ENCODE peak calls at places on chromosomes 11 and 22, in eight cellular contexts. D is IMR-90, A is sigmoid colon, Y is suprapubic skin, I is heart left ventricle, Z is HCT116, B is A549, U is transverse colon. J is an unnamed sample. For H3K4me1, the result is how much of the 10 kb centered on the place peaks cover.

GRCh38 chr22:39253427-39254070 is 8.8 kb upstream of the PDGFB start:
- DNase-seq in B (peak), Z (peak), U (peak), D (peak), A (no peak), I (peak), Y (no peak), J (no peak)

GRCh38 chr22:28333106-28333505 is 346.5 kb downstream of the TTC28 start:
- DNase-seq in Y (no peak), A (no peak), D (no peak), U (no peak), B (no peak), I (no peak), Z (no peak), J (no peak)

GRCh38 chr22:26553056-26553752 is 36.7 kb downstream of the TPST2 start:
- DNase-seq in D (peak), U (no peak), Y (no peak), Z (no peak), A (no peak), I (no peak), B (peak), J (no peak)

GRCh38 chr11:101446238-101446637 is 137.6 kb downstream of the TRPC6 start:
- DNase-seq in A (no peak), Y (no peak), Z (no peak), U (no peak), B (no peak), I (no peak), D (peak), J (no peak)

GRCh38 chr22:21937821-21938070 is 14.9 kb downstream of the PPM1F start:
- DNase-seq in B (no peak), U (no peak), Z (no peak), D (peak), A (no peak), I (no peak), Y (peak), J (no peak)

GRCh38 chr22:30301995-30302809 is 12.9 kb upstream of the CASTOR1 start:
- DNase-seq in A (peak), B (no peak), D (peak), I (peak), Y (no peak), Z (no peak), U (peak), J (no peak)

GRCh38 chr11:119338318-119338890 is 2.3 kb downstream of the C1QTNF5 start:
- DNase-seq in B (peak), Z (peak), D (no peak), Y (no peak), I (peak), U (peak), A (peak), J (no peak)

GRCh38 chr22:17007852-17008731 is at the start of gene GAB4:
- DNase-seq in I (no peak), A (no peak), D (no peak), B (no peak), Z (no peak), Y (no peak), U (no peak), J (no peak)

GRCh38 chr11:96045622-96046456 is 121.9 kb upstream of the MTMR2 start:
- DNase-seq in Z (no peak), U (no peak), Y (no peak), D (peak), I (peak), A (peak), B (no peak), J (no peak)

GRCh38 chr11:118791961-118792578 is 1.1 kb upstream of the DDX6 start:
- DNase-seq in Z (no peak), Y (peak), D (no peak), I (peak), B (peak), U (peak), A (peak), J (no peak)

GRCh38 chr11:104451193-104451592 is 287.2 kb upstream of the PDGFD start:
- DNase-seq in U (no peak), A (no peak), B (no peak), Z (no peak), Y (no peak), D (no peak), I (peak), J (no peak)

GRCh38 chr22:38505595-38506117 is 455 bp downstream of the DDX17 start:
- DNase-seq in A (peak), B (peak), U (peak), I (peak), Y (peak), D (peak), Z (no peak), J (no peak)

GRCh38 chr11:44759743-44760476 is 33.1 kb downstream of the TSPAN18 start:
- DNase-seq in Z (no peak), I (no peak), D (no peak), U (no peak), B (no peak), A (peak), Y (no peak), J (peak)

GRCh38 chr11:59219836-59220235 is 7.1 kb upstream of the MPEG1 start:
- DNase-seq in A (no peak), I (no peak), D (no peak), B (no peak), U (no peak), Z (no peak), Y (no peak), J (no peak)

GRCh38 chr11:2570211-2570811 is 125.5 kb downstream of the KCNQ1 start:
- DNase-seq in A (peak), Z (no peak), D (no peak), I (no peak), Y (peak), U (no peak), B (no peak), J (no peak)

GRCh38 chr11:67641302-67642147 is 2.0 kb upstream of the TBX10 start:
- DNase-seq in Z (no peak), U (no peak), B (no peak), D (no peak), I (no peak), Y (peak), A (peak), J (no peak)

GRCh38 chr11:112839051-112839450 is 122.2 kb upstream of the NCAM1 start:
- DNase-seq in I (no peak), B (no peak), A (no peak), U (no peak), Z (no peak), D (no peak), Y (no peak), J (no peak)

GRCh38 chr22:27517361-27517760 is 284.2 kb downstream of the MN1 start:
- DNase-seq in A (no peak), Z (no peak), Y (no peak), B (no peak), D (no peak), I (no peak), U (no peak), J (no peak)

GRCh38 chr11:130103296-130103814 is 33.7 kb downstream of the APLP2 start:
- DNase-seq in B (no peak), U (no peak), D (peak), Y (no peak), A (no peak), I (no peak), Z (no peak), J (no peak)

GRCh38 chr11:102639656-102640055 is 14.5 kb upstream of the MMP20 start:
- DNase-seq in D (no peak), Z (no peak), I (no peak), Y (no peak), A (no peak), U (no peak), B (no peak), J (no peak)

GRCh38 chr11:108965602-108966001 is 300.7 kb downstream of the DDX10 start:
- DNase-seq in D (peak), U (no peak), A (no peak), I (no peak), B (peak), Z (no peak), Y (no peak), J (no peak)

GRCh38 chr22:22721681-22722309 is 77.4 kb downstream of the GGTLC2 start:
- DNase-seq in Y (no peak), A (no peak), I (no peak), B (no peak), Z (no peak), D (peak), U (no peak), J (no peak)

GRCh38 chr22:41910599-41911291 is 4.1 kb downstream of the SHISA8 start:
- DNase-seq in A (no peak), B (no peak), Y (peak), D (no peak), Z (no peak), I (peak), U (no peak), J (no peak)

GRCh38 chr11:122192634-122193245 is 76.7 kb upstream of the BLID start:
- DNase-seq in A (no peak), Y (no peak), I (no peak), U (no peak), Z (no peak), D (peak), B (no peak), J (no peak)

GRCh38 chr22:35721954-35722353 is 4.3 kb downstream of the APOL5 start:
- DNase-seq in Z (no peak), A (no peak), Y (no peak), B (no peak), I (no peak), D (no peak), U (no peak), J (no peak)

GRCh38 chr11:97461934-97462333 is 1072.1 kb downstream of the JRKL start:
- DNase-seq in Z (no peak), B (no peak), U (no peak), D (no peak), A (no peak), I (no peak), Y (no peak), J (no peak)

GRCh38 chr22:19035474-19036228 is 86.6 kb downstream of the DGCR2 start:
- DNase-seq in U (no peak), Z (no peak), I (no peak), A (no peak), Y (peak), B (peak), D (no peak), J (no peak)

GRCh38 chr11:112042161-112042960 is 17.2 kb downstream of the DLAT start:
- DNase-seq in B (no peak), D (peak), Y (no peak), Z (peak), U (no peak), I (no peak), A (no peak), J (no peak)

GRCh38 chr11:70281114-70281729 is 10.7 kb downstream of the PPFIA1 start:
- DNase-seq in Z (no peak), U (no peak), B (no peak), I (peak), A (peak), Y (no peak), D (peak), J (no peak)

GRCh38 chr11:82930734-82931133 is 29.2 kb downstream of the DDIAS start:
- DNase-seq in I (no peak), A (no peak), B (no peak), U (no peak), Z (no peak), Y (no peak), D (no peak), J (no peak)

GRCh38 chr11:45658292-45658991 is 7.0 kb downstream of the CHST1 start:
- DNase-seq in U (peak), A (peak), D (peak), B (no peak), I (peak), Y (no peak), Z (no peak), J (no peak)

DNA sequence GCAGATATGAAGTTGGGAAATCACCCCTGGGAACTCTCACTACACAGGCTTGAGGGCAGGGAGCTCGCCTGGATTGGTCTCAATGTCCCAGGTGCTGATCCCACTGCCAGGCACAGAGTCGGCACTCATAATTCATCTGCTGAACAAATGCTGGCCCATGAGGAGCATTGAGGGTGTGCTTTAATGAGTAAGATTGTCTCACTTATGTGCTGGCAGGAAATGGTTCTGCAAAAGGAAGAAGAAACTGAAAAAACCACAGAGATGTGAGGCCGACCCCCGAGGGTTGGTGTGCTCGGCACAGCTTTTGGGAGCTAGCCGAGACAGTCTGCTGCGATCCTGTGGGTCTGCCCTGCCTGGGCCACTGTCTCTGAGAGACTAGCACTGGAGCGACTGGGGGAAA is 9.4 kb downstream of the PLAAT2 start:
- DNase-seq in I (no peak), A (peak), D (no peak), U (no peak), Y (no peak), Z (no peak), B (no peak), J (no peak)
- TF ChIP-seq POLR2A in I (no peak), A (no peak), D (no peak), U (no peak), Y (no peak), Z (no peak), B (no peak), J (no peak)

DNA sequence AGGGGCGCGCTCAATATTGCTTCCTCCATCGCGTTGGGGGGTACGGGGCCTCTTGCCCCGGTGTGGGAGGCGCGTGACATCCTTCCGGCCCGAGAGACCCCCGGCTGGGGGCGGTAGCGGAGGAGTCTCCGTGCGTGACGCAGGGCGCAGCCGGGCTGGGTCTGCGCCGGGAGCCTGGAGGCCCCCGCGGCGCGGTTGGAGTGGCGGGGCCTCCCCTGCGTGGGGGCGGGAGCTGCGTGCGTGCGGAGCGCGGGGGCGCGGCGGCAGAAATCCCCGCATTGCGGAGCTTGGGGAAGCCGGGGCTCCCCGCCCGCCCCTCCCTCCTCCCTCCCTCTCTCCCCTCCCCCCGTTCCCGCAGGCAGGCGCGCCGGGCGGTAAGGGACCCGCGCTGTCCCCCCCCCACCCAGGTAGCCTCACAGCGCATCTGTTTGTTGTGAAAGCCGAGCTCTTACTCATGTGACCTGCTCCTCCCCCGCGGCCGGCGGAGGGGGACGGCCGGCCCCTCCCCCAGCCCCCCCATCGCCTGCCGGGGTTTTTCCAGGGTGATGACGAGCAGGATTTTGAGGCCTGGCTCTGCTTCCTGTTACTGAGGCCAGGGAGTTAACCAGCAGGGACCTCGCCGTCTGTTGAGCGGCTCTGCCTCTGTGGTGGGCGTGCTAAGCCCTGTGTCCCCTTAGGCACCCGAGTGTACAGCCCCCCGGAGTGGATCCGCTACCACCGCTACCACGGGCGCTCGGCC is 1.6 kb downstream of the PIM3 start:
- DNase-seq in I (peak), Y (peak), U (peak), A (peak), Z (no peak), D (peak), B (peak), J (no peak)
- H3K4me1 ChIP-seq in I (half or more), Y (half or more), U (under half), A (under half), Z (half or more), D (under half), B (under half), J (half or more)

DNA sequence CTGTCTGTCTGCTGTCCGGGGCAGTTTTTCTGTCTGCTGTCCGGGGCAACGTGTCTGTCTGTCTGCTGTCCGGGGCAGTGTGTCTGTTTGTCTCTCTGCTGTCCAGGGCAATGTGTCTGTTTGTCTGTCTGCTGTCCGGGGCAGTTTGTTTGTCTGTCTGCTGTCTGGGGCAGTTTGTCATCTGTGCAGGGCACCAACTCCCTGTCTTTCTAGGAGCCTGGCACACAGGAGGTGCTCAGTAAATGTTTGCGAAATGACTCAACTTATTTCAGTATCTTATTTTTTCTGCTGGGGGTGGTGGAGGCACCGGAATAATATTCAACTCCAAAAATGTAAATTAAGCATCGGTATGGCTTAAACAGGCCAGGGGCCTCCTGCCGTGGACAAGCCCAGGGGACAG is 12.0 kb upstream of the TTLL12 start:
- DNase-seq in D (no peak), Y (no peak), B (no peak), Z (no peak), U (no peak), I (no peak), A (no peak), J (no peak)
- TF ChIP-seq POLR2A in D (no peak), Y (no peak), B (no peak), Z (no peak), U (no peak), I (no peak), A (no peak), J (no peak)

DNA sequence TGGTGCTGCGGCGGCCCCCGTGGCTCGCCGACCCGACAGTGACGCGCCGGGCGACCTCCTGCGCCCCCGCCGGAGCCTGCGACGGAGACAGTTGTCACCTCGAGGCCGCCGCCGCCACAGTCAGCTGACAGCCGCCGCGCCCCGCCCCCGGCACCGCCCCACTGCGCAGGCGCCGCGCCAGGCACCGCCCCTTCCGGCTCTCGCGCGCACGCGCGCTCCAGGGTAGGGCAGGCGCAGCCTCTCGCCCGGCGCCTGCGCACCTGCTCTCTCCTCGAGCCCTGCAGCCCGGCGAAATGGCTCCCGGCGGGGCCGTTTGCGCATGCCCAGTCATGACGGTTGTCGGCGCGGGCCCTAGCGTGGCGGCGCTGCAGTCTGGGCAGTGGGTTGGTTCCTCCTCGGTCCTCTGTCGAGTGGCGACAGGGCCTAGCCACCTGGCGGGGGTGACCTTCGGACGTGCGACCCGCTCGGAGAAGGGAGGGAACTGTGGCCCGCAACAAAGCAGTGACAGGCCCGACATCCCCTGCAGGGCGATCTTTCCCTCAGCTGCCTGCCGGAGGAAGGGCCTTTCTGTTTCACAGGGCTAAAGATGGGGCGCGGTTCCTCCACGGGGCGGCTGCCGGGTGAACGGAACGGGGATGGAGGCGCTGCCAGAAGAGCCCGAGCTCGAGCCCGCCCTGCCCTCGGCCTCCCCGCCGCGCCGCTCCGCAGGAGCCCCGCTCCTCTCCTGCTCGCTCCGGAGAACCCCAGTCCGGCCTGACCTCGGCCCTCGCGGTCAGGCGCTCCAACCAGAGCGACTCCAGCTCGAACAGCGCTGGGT is at the start of gene TOLLIP:
- DNase-seq in Y (peak), I (peak), A (peak), Z (peak), D (peak), U (peak), B (peak), J (peak)
- H3K4me1 ChIP-seq in Y (under half), I (under half), A (under half), Z (under half), D (under half), U (under half), B (under half), J (half or more)

GRCh38 chr11:87292598-87292997 is 254.9 kb downstream of the TMEM135 start:
- DNase-seq in Y (no peak), B (no peak), D (no peak), A (no peak), I (no peak), U (no peak), Z (no peak), J (no peak)

GRCh38 chr11:87286338-87286737 is 248.6 kb downstream of the TMEM135 start:
- DNase-seq in I (no peak), B (no peak), U (no peak), Y (no peak), Z (no peak), A (no peak), D (no peak), J (no peak)

GRCh38 chr11:87295237-87295636 is 257.5 kb downstream of the TMEM135 start:
- DNase-seq in I (no peak), A (no peak), U (no peak), B (no peak), Y (no peak), D (no peak), Z (no peak), J (no peak)

GRCh38 chr11:87290304-87290922 is 252.7 kb downstream of the TMEM135 start:
- DNase-seq in Y (no peak), A (no peak), U (no peak), I (no peak), Z (peak), D (peak), B (peak), J (no peak)
- TF ChIP-seq POLR2A in Y (no peak), A (no peak), U (no peak), I (no peak), Z (no peak), D (no peak), B (no peak), J (no peak)

GRCh38 chr11:11985016-11985715 is 23.3 kb downstream of the DKK3 start:
- DNase-seq in U (no peak), A (peak), I (no peak), Z (no peak), D (peak), Y (no peak), B (no peak), J (no peak)
- H3K4me1 ChIP-seq in U (under half), A (under half), I (under half), Z (under half), D (under half), Y (under half), B (half or more), J (under half)